ENCODE peak calls at places on chromosomes 1 and 21, in six cellular contexts. One of them, this sample, is unnamed.
A peak's percentile ranks its signal among the peaks of the same experiment; 100 is the strongest.

GRCh38 chr1:150528196-150528595 is 12.6 kb downstream of the FALEC start:
- DNase-seq in immature natural killer cell: no peak
- DNase-seq in Caki2: no peak
- DNase-seq in GDM1: no peak
- DNase-seq in cardiac fibroblast: peak; percentile 35
- DNase-seq in NCI-H1105 treated with DMSO at 0.1 percent for 48 hours: no peak
- DNase-seq in this sample: no peak

GRCh38 chr1:6587261-6588005 is 7.6 kb downstream of the ZBTB48 start:
- DNase-seq in Caki2: no peak
- DNase-seq in GDM1: no peak
- DNase-seq in immature natural killer cell: no peak
- DNase-seq in NCI-H1105 treated with DMSO at 0.1 percent for 48 hours: peak; percentile 72
- DNase-seq in cardiac fibroblast: no peak
- DNase-seq in this sample: no peak

GRCh38 chr1:103353391-103353790 is 172.1 kb upstream of the RNPC3 start:
- DNase-seq in Caki2: no peak
- DNase-seq in NCI-H1105 treated with DMSO at 0.1 percent for 48 hours: peak; percentile 6
- DNase-seq in GDM1: no peak
- DNase-seq in immature natural killer cell: no peak
- DNase-seq in cardiac fibroblast: no peak
- DNase-seq in this sample: no peak

GRCh38 chr1:218377143-218377660 is 32.1 kb downstream of the TGFB2 start:
- DNase-seq in Caki2: peak; percentile 96
- DNase-seq in GDM1: no peak
- DNase-seq in immature natural killer cell: peak; percentile 2
- DNase-seq in cardiac fibroblast: peak; percentile 89
- DNase-seq in NCI-H1105 treated with DMSO at 0.1 percent for 48 hours: no peak
- DNase-seq in this sample: peak; percentile 68

GRCh38 chr1:195141294-195141693 is 1466.9 kb downstream of the KCNT2 start:
- DNase-seq in GDM1: no peak
- DNase-seq in immature natural killer cell: no peak
- DNase-seq in cardiac fibroblast: no peak
- DNase-seq in NCI-H1105 treated with DMSO at 0.1 percent for 48 hours: no peak
- DNase-seq in Caki2: peak; percentile 27
- DNase-seq in this sample: peak; percentile 8

GRCh38 chr1:33163621-33164071 is 18.2 kb downstream of the TRIM62 start:
- DNase-seq in NCI-H1105 treated with DMSO at 0.1 percent for 48 hours: no peak
- DNase-seq in GDM1: no peak
- DNase-seq in cardiac fibroblast: peak; percentile 34
- DNase-seq in Caki2: no peak
- DNase-seq in immature natural killer cell: no peak
- DNase-seq in this sample: peak; percentile 29

GRCh38 chr1:27891196-27891889 is 19.0 kb downstream of the THEMIS2 start:
- DNase-seq in NCI-H1105 treated with DMSO at 0.1 percent for 48 hours: no peak
- DNase-seq in Caki2: no peak
- DNase-seq in cardiac fibroblast: no peak
- DNase-seq in immature natural killer cell: peak; percentile 78
- DNase-seq in GDM1: no peak
- DNase-seq in this sample: no peak

GRCh38 chr1:153355445-153356071 is 2.1 kb upstream of the S100A9 start:
- DNase-seq in cardiac fibroblast: peak; percentile 74
- DNase-seq in Caki2: peak; percentile 16
- DNase-seq in immature natural killer cell: no peak
- DNase-seq in GDM1: peak; percentile 72
- DNase-seq in NCI-H1105 treated with DMSO at 0.1 percent for 48 hours: peak; percentile 54
- DNase-seq in this sample: peak; percentile 65

GRCh38 chr1:206896261-206896660 is 982 bp upstream of the IL24 start:
- DNase-seq in GDM1: no peak
- DNase-seq in Caki2: no peak
- DNase-seq in NCI-H1105 treated with DMSO at 0.1 percent for 48 hours: no peak
- DNase-seq in immature natural killer cell: no peak
- DNase-seq in cardiac fibroblast: peak; percentile 78
- DNase-seq in this sample: no peak

GRCh38 chr1:234331511-234331910 is 41.7 kb upstream of the COA6 start:
- DNase-seq in NCI-H1105 treated with DMSO at 0.1 percent for 48 hours: no peak
- DNase-seq in Caki2: no peak
- DNase-seq in GDM1: no peak
- DNase-seq in cardiac fibroblast: peak; percentile 44
- DNase-seq in immature natural killer cell: no peak
- DNase-seq in this sample: no peak

GRCh38 chr1:24505816-24506215 is 3.2 kb downstream of the RCAN3 start:
- DNase-seq in immature natural killer cell: no peak
- DNase-seq in Caki2: no peak
- DNase-seq in GDM1: no peak
- DNase-seq in NCI-H1105 treated with DMSO at 0.1 percent for 48 hours: no peak
- DNase-seq in cardiac fibroblast: no peak
- DNase-seq in this sample: no peak

GRCh38 chr1:212713465-212714136 is 14.0 kb upstream of the BATF3 start:
- DNase-seq in Caki2: no peak
- DNase-seq in GDM1: no peak
- DNase-seq in NCI-H1105 treated with DMSO at 0.1 percent for 48 hours: no peak
- DNase-seq in cardiac fibroblast: no peak
- DNase-seq in immature natural killer cell: no peak
- DNase-seq in this sample: no peak

GRCh38 chr1:177586429-177586828 is 383.4 kb downstream of the SEC16B start:
- DNase-seq in cardiac fibroblast: peak; percentile 48
- DNase-seq in immature natural killer cell: no peak
- DNase-seq in GDM1: no peak
- DNase-seq in NCI-H1105 treated with DMSO at 0.1 percent for 48 hours: no peak
- DNase-seq in Caki2: no peak
- DNase-seq in this sample: no peak

GRCh38 chr1:220921498-220921897 is 42.3 kb downstream of the HLX start:
- DNase-seq in GDM1: no peak
- DNase-seq in NCI-H1105 treated with DMSO at 0.1 percent for 48 hours: no peak
- DNase-seq in cardiac fibroblast: no peak
- DNase-seq in immature natural killer cell: no peak
- DNase-seq in Caki2: no peak
- DNase-seq in this sample: no peak

GRCh38 chr1:221632072-221632471 is 109.8 kb downstream of the DUSP10 start:
- DNase-seq in cardiac fibroblast: no peak
- DNase-seq in NCI-H1105 treated with DMSO at 0.1 percent for 48 hours: no peak
- DNase-seq in Caki2: no peak
- DNase-seq in GDM1: no peak
- DNase-seq in immature natural killer cell: no peak
- DNase-seq in this sample: no peak

GRCh38 chr21:45542667-45543370 is 579 bp upstream of the SLC19A1 start:
- DNase-seq in Caki2: no peak
- DNase-seq in immature natural killer cell: no peak
- DNase-seq in GDM1: no peak
- DNase-seq in NCI-H1105 treated with DMSO at 0.1 percent for 48 hours: no peak
- DNase-seq in cardiac fibroblast: no peak
- DNase-seq in this sample: no peak

GRCh38 chr1:14915356-14916054 is 238.0 kb upstream of the TMEM51 start:
- DNase-seq in NCI-H1105 treated with DMSO at 0.1 percent for 48 hours: peak; percentile 11
- DNase-seq in Caki2: peak; percentile 44
- DNase-seq in cardiac fibroblast: peak; percentile 42
- DNase-seq in GDM1: no peak
- DNase-seq in immature natural killer cell: peak; percentile 30
- DNase-seq in this sample: peak; percentile 75

GRCh38 chr1:54199151-54199764 is 572 bp downstream of the CYB5RL start:
- DNase-seq in Caki2: no peak
- DNase-seq in NCI-H1105 treated with DMSO at 0.1 percent for 48 hours: peak; percentile 46
- DNase-seq in immature natural killer cell: no peak
- DNase-seq in cardiac fibroblast: no peak
- DNase-seq in GDM1: no peak
- DNase-seq in this sample: peak; percentile 19

GRCh38 chr1:11280719-11281376 is 7.8 kb downstream of the UBIAD1 start:
- DNase-seq in NCI-H1105 treated with DMSO at 0.1 percent for 48 hours: peak; percentile 27
- DNase-seq in Caki2: no peak
- DNase-seq in GDM1: peak; percentile 12
- DNase-seq in cardiac fibroblast: no peak
- DNase-seq in immature natural killer cell: no peak
- DNase-seq in this sample: no peak

GRCh38 chr21:25424674-25425073 is 182.6 kb downstream of the MRPL39 start:
- DNase-seq in GDM1: no peak
- DNase-seq in Caki2: no peak
- DNase-seq in NCI-H1105 treated with DMSO at 0.1 percent for 48 hours: no peak
- DNase-seq in cardiac fibroblast: no peak
- DNase-seq in immature natural killer cell: no peak
- DNase-seq in this sample: no peak

GRCh38 chr1:221888801-221889200 is 146.9 kb upstream of the DUSP10 start:
- DNase-seq in GDM1: no peak
- DNase-seq in cardiac fibroblast: no peak
- DNase-seq in immature natural killer cell: no peak
- DNase-seq in Caki2: no peak
- DNase-seq in NCI-H1105 treated with DMSO at 0.1 percent for 48 hours: no peak
- DNase-seq in this sample: no peak

GRCh38 chr1:174799136-174799479 is 200.6 kb upstream of the CACYBP start:
- DNase-seq in NCI-H1105 treated with DMSO at 0.1 percent for 48 hours: no peak
- DNase-seq in GDM1: no peak
- DNase-seq in cardiac fibroblast: no peak
- DNase-seq in Caki2: no peak
- DNase-seq in immature natural killer cell: no peak
- DNase-seq in this sample: no peak

GRCh38 chr1:71071720-71072119 is 9.1 kb downstream of the ZRANB2 start:
- DNase-seq in Caki2: no peak
- DNase-seq in cardiac fibroblast: no peak
- DNase-seq in NCI-H1105 treated with DMSO at 0.1 percent for 48 hours: no peak
- DNase-seq in immature natural killer cell: no peak
- DNase-seq in GDM1: no peak
- DNase-seq in this sample: no peak

GRCh38 chr1:14095001-14095400 is 395.0 kb downstream of the PRDM2 start:
- DNase-seq in immature natural killer cell: no peak
- DNase-seq in Caki2: peak; percentile 10
- DNase-seq in GDM1: no peak
- DNase-seq in NCI-H1105 treated with DMSO at 0.1 percent for 48 hours: peak; percentile 52
- DNase-seq in cardiac fibroblast: peak; percentile 33
- DNase-seq in this sample: peak; percentile 30